ENCODE peak calls at places on chromosomes 2 and 18, in eight cellular contexts. One of them, this sample, is unnamed.

GRCh38 chr2:85390941-85391669 is 19.1 kb downstream of the CAPG start:
- DNase-seq in RWPE1: no peak
- DNase-seq in spleen: peak; percentile 91
- DNase-seq in mammary epithelial cell: no peak
- DNase-seq in K562: peak; percentile 79
- DNase-seq in GM06990: peak; percentile 60
- DNase-seq in cardiac fibroblast: peak; percentile 54
- DNase-seq in thoracic aorta: no peak
- DNase-seq in this sample: peak; percentile 58

GRCh38 chr2:1752751-1753150 is 8.4 kb upstream of the PXDN start:
- DNase-seq in RWPE1: no peak
- DNase-seq in spleen: no peak
- DNase-seq in mammary epithelial cell: no peak
- DNase-seq in K562: no peak
- DNase-seq in GM06990: no peak
- DNase-seq in cardiac fibroblast: no peak
- DNase-seq in thoracic aorta: no peak
- DNase-seq in this sample: no peak

GRCh38 chr2:134778372-134778771 is 59.6 kb upstream of the TMEM163 start:
- DNase-seq in RWPE1: no peak
- DNase-seq in spleen: no peak
- DNase-seq in mammary epithelial cell: no peak
- DNase-seq in K562: peak; percentile 20
- DNase-seq in GM06990: no peak
- DNase-seq in cardiac fibroblast: no peak
- DNase-seq in thoracic aorta: no peak
- DNase-seq in this sample: no peak

GRCh38 chr2:231182500-231182899 is 15.9 kb upstream of the ARMC9 start:
- DNase-seq in RWPE1: no peak
- DNase-seq in spleen: no peak
- DNase-seq in mammary epithelial cell: no peak
- DNase-seq in K562: peak; percentile 23
- DNase-seq in GM06990: no peak
- DNase-seq in cardiac fibroblast: no peak
- DNase-seq in thoracic aorta: no peak
- DNase-seq in this sample: no peak

GRCh38 chr18:55387139-55387984 is 200.6 kb downstream of the TCF4 start:
- DNase-seq in RWPE1: no peak
- DNase-seq in spleen: no peak
- DNase-seq in mammary epithelial cell: no peak
- DNase-seq in K562: no peak
- DNase-seq in GM06990: no peak
- DNase-seq in cardiac fibroblast: peak; percentile 73
- DNase-seq in thoracic aorta: no peak
- DNase-seq in this sample: no peak

GRCh38 chr2:2328847-2329246 is 2.2 kb downstream of the MYT1L start:
- DNase-seq in RWPE1: no peak
- DNase-seq in spleen: no peak
- DNase-seq in mammary epithelial cell: no peak
- DNase-seq in K562: peak; percentile 10
- DNase-seq in GM06990: no peak
- DNase-seq in cardiac fibroblast: no peak
- DNase-seq in thoracic aorta: no peak
- DNase-seq in this sample: no peak

GRCh38 chr2:73759904-73760303 is 20.0 kb downstream of the DUSP11 start:
- DNase-seq in RWPE1: no peak
- DNase-seq in spleen: no peak
- DNase-seq in mammary epithelial cell: no peak
- DNase-seq in K562: no peak
- DNase-seq in GM06990: no peak
- DNase-seq in cardiac fibroblast: peak; percentile 23
- DNase-seq in thoracic aorta: no peak
- DNase-seq in this sample: no peak

GRCh38 chr2:135617501-135618015 is 86.3 kb downstream of the R3HDM1 start:
- DNase-seq in RWPE1: no peak
- DNase-seq in spleen: no peak
- DNase-seq in mammary epithelial cell: no peak
- DNase-seq in K562: no peak
- DNase-seq in GM06990: no peak
- DNase-seq in cardiac fibroblast: peak; percentile 6
- DNase-seq in thoracic aorta: no peak
- DNase-seq in this sample: no peak

GRCh38 chr2:199092419-199092818 is 365.3 kb downstream of the SATB2 start:
- DNase-seq in RWPE1: no peak
- DNase-seq in spleen: no peak
- DNase-seq in mammary epithelial cell: no peak
- DNase-seq in K562: no peak
- DNase-seq in GM06990: no peak
- DNase-seq in cardiac fibroblast: no peak
- DNase-seq in thoracic aorta: no peak
- DNase-seq in this sample: no peak

GRCh38 chr2:50724837-50725236 is 307.1 kb downstream of the NRXN1 start:
- DNase-seq in RWPE1: no peak
- DNase-seq in spleen: no peak
- DNase-seq in mammary epithelial cell: no peak
- DNase-seq in K562: no peak
- DNase-seq in GM06990: no peak
- DNase-seq in cardiac fibroblast: no peak
- DNase-seq in thoracic aorta: no peak
- DNase-seq in this sample: no peak

GRCh38 chr2:10258326-10258725 is 44.4 kb upstream of the HPCAL1 start:
- DNase-seq in RWPE1: no peak
- DNase-seq in spleen: peak; percentile 8
- DNase-seq in mammary epithelial cell: no peak
- DNase-seq in K562: no peak
- DNase-seq in GM06990: no peak
- DNase-seq in cardiac fibroblast: no peak
- DNase-seq in thoracic aorta: no peak
- DNase-seq in this sample: no peak

GRCh38 chr2:36672199-36672598 is 24.3 kb upstream of the VIT start:
- DNase-seq in RWPE1: peak; percentile 10
- DNase-seq in spleen: no peak
- DNase-seq in mammary epithelial cell: peak; percentile 20
- DNase-seq in K562: no peak
- DNase-seq in GM06990: no peak
- DNase-seq in cardiac fibroblast: peak; percentile 76
- DNase-seq in thoracic aorta: no peak
- DNase-seq in this sample: no peak

GRCh38 chr2:27095745-27096651 is 9.4 kb downstream of the KHK start:
- DNase-seq in RWPE1: peak; percentile 45
- DNase-seq in spleen: peak; percentile 86
- DNase-seq in mammary epithelial cell: peak; percentile 15
- DNase-seq in K562: peak; percentile 72
- DNase-seq in GM06990: no peak
- DNase-seq in cardiac fibroblast: peak; percentile 70
- DNase-seq in thoracic aorta: no peak
- DNase-seq in this sample: no peak

GRCh38 chr2:224252601-224253000 is 149.3 kb downstream of the FAM124B start:
- DNase-seq in RWPE1: no peak
- DNase-seq in spleen: no peak
- DNase-seq in mammary epithelial cell: no peak
- DNase-seq in K562: no peak
- DNase-seq in GM06990: no peak
- DNase-seq in cardiac fibroblast: peak; percentile 59
- DNase-seq in thoracic aorta: no peak
- DNase-seq in this sample: no peak

GRCh38 chr2:85420743-85421705 is 2.5 kb downstream of the SH2D6 start:
- DNase-seq in RWPE1: peak; percentile 86
- DNase-seq in spleen: peak; percentile 97
- DNase-seq in mammary epithelial cell: no peak
- DNase-seq in K562: peak; percentile 88
- DNase-seq in GM06990: peak; percentile 83
- DNase-seq in cardiac fibroblast: peak; percentile 86
- DNase-seq in thoracic aorta: peak; percentile 78
- DNase-seq in this sample: peak; percentile 98

GRCh38 chr2:157032019-157032418 is 225.5 kb upstream of the GALNT5 start:
- DNase-seq in RWPE1: peak; percentile 82
- DNase-seq in spleen: no peak
- DNase-seq in mammary epithelial cell: peak; percentile 88
- DNase-seq in K562: no peak
- DNase-seq in GM06990: no peak
- DNase-seq in cardiac fibroblast: peak; percentile 98
- DNase-seq in thoracic aorta: no peak
- DNase-seq in this sample: no peak

GRCh38 chr18:24176727-24177416 is 38.0 kb downstream of the CABYR start:
- DNase-seq in RWPE1: peak; percentile 37
- DNase-seq in spleen: peak; percentile 84
- DNase-seq in mammary epithelial cell: peak; percentile 27
- DNase-seq in K562: peak; percentile 42
- DNase-seq in GM06990: peak; percentile 71
- DNase-seq in cardiac fibroblast: peak; percentile 70
- DNase-seq in thoracic aorta: no peak
- DNase-seq in this sample: peak; percentile 55

GRCh38 chr18:59085797-59086196 is 53.9 kb upstream of the SEC11C start:
- DNase-seq in RWPE1: no peak
- DNase-seq in spleen: no peak
- DNase-seq in mammary epithelial cell: no peak
- DNase-seq in K562: no peak
- DNase-seq in GM06990: no peak
- DNase-seq in cardiac fibroblast: peak; percentile 6
- DNase-seq in thoracic aorta: no peak
- DNase-seq in this sample: no peak

DNA sequence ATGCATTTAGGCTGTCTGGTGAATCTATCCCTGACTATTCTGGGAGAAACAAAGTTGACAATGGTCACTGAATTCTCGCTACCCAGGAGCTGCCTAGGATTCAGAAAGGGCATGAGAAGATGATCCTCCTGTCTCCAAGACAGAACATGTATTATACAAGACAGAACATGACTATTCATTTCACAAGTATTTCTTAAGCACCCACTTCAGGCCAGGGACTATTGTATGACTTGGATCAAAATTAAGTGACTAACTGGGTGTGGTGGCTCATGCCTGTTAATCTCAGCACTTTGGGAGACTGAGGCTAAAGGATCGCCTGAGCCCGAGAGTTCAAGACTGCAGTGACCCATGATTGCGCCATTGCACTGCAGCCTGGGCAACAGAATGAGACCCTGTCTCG is 235.8 kb upstream of the RAB12 start:
- DNase-seq in RWPE1: peak; percentile 65
- DNase-seq in spleen: no peak
- DNase-seq in mammary epithelial cell: peak; percentile 85
- DNase-seq in K562: no peak
- DNase-seq in GM06990: no peak
- DNase-seq in cardiac fibroblast: peak; percentile 53
- DNase-seq in thoracic aorta: no peak
- DNase-seq in this sample: no peak
- TF ChIP-seq CTCF in RWPE1: no peak
- TF ChIP-seq CTCF in spleen: no peak
- TF ChIP-seq CTCF in mammary epithelial cell: no peak
- TF ChIP-seq CTCF in K562: no peak
- TF ChIP-seq CTCF in GM06990: no peak
- TF ChIP-seq CTCF in cardiac fibroblast: no peak
- TF ChIP-seq CTCF in thoracic aorta: no peak
- TF ChIP-seq CTCF in this sample: no peak

GRCh38 chr2:181738074-181738473 is 57.8 kb upstream of the NEUROD1 start:
- DNase-seq in RWPE1: no peak
- DNase-seq in spleen: no peak
- DNase-seq in mammary epithelial cell: no peak
- DNase-seq in K562: no peak
- DNase-seq in GM06990: no peak
- DNase-seq in cardiac fibroblast: peak; percentile 24
- DNase-seq in thoracic aorta: no peak
- DNase-seq in this sample: no peak

GRCh38 chr2:181741756-181742155 is 61.4 kb upstream of the NEUROD1 start:
- DNase-seq in RWPE1: peak; percentile 22
- DNase-seq in spleen: no peak
- DNase-seq in mammary epithelial cell: peak; percentile 77
- DNase-seq in K562: no peak
- DNase-seq in GM06990: no peak
- DNase-seq in cardiac fibroblast: peak; percentile 69
- DNase-seq in thoracic aorta: no peak
- DNase-seq in this sample: no peak

GRCh38 chr2:181742908-181743722 is 62.8 kb upstream of the NEUROD1 start:
- DNase-seq in RWPE1: peak; percentile 42
- DNase-seq in spleen: no peak
- DNase-seq in mammary epithelial cell: peak; percentile 55
- DNase-seq in K562: no peak
- DNase-seq in GM06990: no peak
- DNase-seq in cardiac fibroblast: peak; percentile 82
- DNase-seq in thoracic aorta: no peak
- DNase-seq in this sample: no peak

GRCh38 chr2:181742361-181742760 is 62.0 kb upstream of the NEUROD1 start:
- DNase-seq in RWPE1: no peak
- DNase-seq in spleen: no peak
- DNase-seq in mammary epithelial cell: no peak
- DNase-seq in K562: no peak
- DNase-seq in GM06990: no peak
- DNase-seq in cardiac fibroblast: no peak
- DNase-seq in thoracic aorta: no peak
- DNase-seq in this sample: no peak

GRCh38 chr2:181738483-181739015 is 58.2 kb upstream of the NEUROD1 start:
- DNase-seq in RWPE1: no peak
- DNase-seq in spleen: no peak
- DNase-seq in mammary epithelial cell: no peak
- DNase-seq in K562: no peak
- DNase-seq in GM06990: no peak
- DNase-seq in cardiac fibroblast: no peak
- DNase-seq in thoracic aorta: no peak
- DNase-seq in this sample: no peak
- TF ChIP-seq CTCF in RWPE1: no peak
- TF ChIP-seq CTCF in spleen: no peak
- TF ChIP-seq CTCF in mammary epithelial cell: peak; percentile 6
- TF ChIP-seq CTCF in K562: no peak
- TF ChIP-seq CTCF in GM06990: no peak
- TF ChIP-seq CTCF in cardiac fibroblast: no peak
- TF ChIP-seq CTCF in thoracic aorta: no peak
- TF ChIP-seq CTCF in this sample: no peak

GRCh38 chr2:111667542-111668273 is 216.3 kb downstream of the ANAPC1 start:
- DNase-seq in RWPE1: peak; percentile 45
- DNase-seq in spleen: no peak
- DNase-seq in mammary epithelial cell: peak; percentile 60
- DNase-seq in K562: no peak
- DNase-seq in GM06990: no peak
- DNase-seq in cardiac fibroblast: peak; percentile 87
- DNase-seq in thoracic aorta: no peak
- DNase-seq in this sample: no peak
- TF ChIP-seq CTCF in RWPE1: no peak
- TF ChIP-seq CTCF in spleen: peak; percentile 52
- TF ChIP-seq CTCF in mammary epithelial cell: peak; percentile 76
- TF ChIP-seq CTCF in K562: peak; percentile 31
- TF ChIP-seq CTCF in GM06990: no peak
- TF ChIP-seq CTCF in cardiac fibroblast: peak; percentile 61
- TF ChIP-seq CTCF in thoracic aorta: peak; percentile 42
- TF ChIP-seq CTCF in this sample: no peak

GRCh38 chr18:1304392-1304992 is 399.8 kb downstream of the ADCYAP1 start:
- DNase-seq in RWPE1: no peak
- DNase-seq in spleen: no peak
- DNase-seq in mammary epithelial cell: no peak
- DNase-seq in K562: no peak
- DNase-seq in GM06990: no peak
- DNase-seq in cardiac fibroblast: no peak
- DNase-seq in thoracic aorta: no peak
- DNase-seq in this sample: no peak

GRCh38 chr18:1306641-1307040 is 402.0 kb downstream of the ADCYAP1 start:
- DNase-seq in RWPE1: no peak
- DNase-seq in spleen: no peak
- DNase-seq in mammary epithelial cell: no peak
- DNase-seq in K562: no peak
- DNase-seq in GM06990: no peak
- DNase-seq in cardiac fibroblast: no peak
- DNase-seq in thoracic aorta: no peak
- DNase-seq in this sample: no peak

GRCh38 chr18:1308686-1309085 is 404.0 kb downstream of the ADCYAP1 start:
- DNase-seq in RWPE1: no peak
- DNase-seq in spleen: no peak
- DNase-seq in mammary epithelial cell: no peak
- DNase-seq in K562: no peak
- DNase-seq in GM06990: no peak
- DNase-seq in cardiac fibroblast: no peak
- DNase-seq in thoracic aorta: no peak
- DNase-seq in this sample: no peak

GRCh38 chr18:1302861-1303260 is 398.2 kb downstream of the ADCYAP1 start:
- DNase-seq in RWPE1: no peak
- DNase-seq in spleen: peak; percentile 39
- DNase-seq in mammary epithelial cell: no peak
- DNase-seq in K562: no peak
- DNase-seq in GM06990: no peak
- DNase-seq in cardiac fibroblast: no peak
- DNase-seq in thoracic aorta: no peak
- DNase-seq in this sample: no peak
- TF ChIP-seq CTCF in RWPE1: no peak
- TF ChIP-seq CTCF in spleen: no peak
- TF ChIP-seq CTCF in mammary epithelial cell: no peak
- TF ChIP-seq CTCF in K562: no peak
- TF ChIP-seq CTCF in GM06990: no peak
- TF ChIP-seq CTCF in cardiac fibroblast: no peak
- TF ChIP-seq CTCF in thoracic aorta: no peak
- TF ChIP-seq CTCF in this sample: no peak